ENCODE peak calls at places on chromosome 7, in eight cellular contexts. One of them, this sample, is unnamed.

GRCh38 chr7:129271500-129272355 is 46.9 kb downstream of the AHCYL2 start:
- DNase-seq in spleen: no peak
- DNase-seq in AG09319: no peak
- DNase-seq in glutamatergic neuron: peak
- DNase-seq in HFFc6: peak
- DNase-seq in breast epithelium: no peak
- DNase-seq in GM23338: peak
- DNase-seq in cardiac fibroblast: peak
- DNase-seq in this sample: peak

GRCh38 chr7:100673942-100674431 is 447 bp downstream of the GNB2 start:
- DNase-seq in spleen: peak
- DNase-seq in HFFc6: no peak
- DNase-seq in breast epithelium: no peak
- DNase-seq in GM23338: no peak
- DNase-seq in AG09319: no peak
- DNase-seq in cardiac fibroblast: no peak
- DNase-seq in glutamatergic neuron: peak
- DNase-seq in this sample: peak

GRCh38 chr7:156780724-156781455 is 112.1 kb downstream of the LMBR1 start:
- DNase-seq in GM23338: no peak
- DNase-seq in glutamatergic neuron: no peak
- DNase-seq in breast epithelium: no peak
- DNase-seq in HFFc6: no peak
- DNase-seq in spleen: no peak
- DNase-seq in cardiac fibroblast: no peak
- DNase-seq in AG09319: no peak
- DNase-seq in this sample: peak

GRCh38 chr7:81277691-81278090 is 358.8 kb upstream of the SEMA3C start:
- DNase-seq in cardiac fibroblast: no peak
- DNase-seq in AG09319: no peak
- DNase-seq in GM23338: no peak
- DNase-seq in spleen: peak
- DNase-seq in HFFc6: peak
- DNase-seq in breast epithelium: no peak
- DNase-seq in glutamatergic neuron: no peak
- DNase-seq in this sample: no peak

GRCh38 chr7:101436857-101437576 is 74.3 kb downstream of the COL26A1 start:
- DNase-seq in breast epithelium: no peak
- DNase-seq in spleen: no peak
- DNase-seq in cardiac fibroblast: no peak
- DNase-seq in HFFc6: no peak
- DNase-seq in AG09319: no peak
- DNase-seq in glutamatergic neuron: peak
- DNase-seq in GM23338: peak
- DNase-seq in this sample: no peak

GRCh38 chr7:39249635-39250034 is 271.9 kb downstream of the POU6F2 start:
- DNase-seq in breast epithelium: no peak
- DNase-seq in spleen: no peak
- DNase-seq in HFFc6: no peak
- DNase-seq in GM23338: no peak
- DNase-seq in glutamatergic neuron: no peak
- DNase-seq in cardiac fibroblast: no peak
- DNase-seq in AG09319: no peak
- DNase-seq in this sample: no peak

GRCh38 chr7:24877790-24878311 is 102.1 kb downstream of the OSBPL3 start:
- DNase-seq in glutamatergic neuron: no peak
- DNase-seq in AG09319: no peak
- DNase-seq in GM23338: peak
- DNase-seq in breast epithelium: no peak
- DNase-seq in spleen: no peak
- DNase-seq in HFFc6: no peak
- DNase-seq in cardiac fibroblast: peak
- DNase-seq in this sample: no peak

GRCh38 chr7:151776876-151777510 is 99.9 kb downstream of the PRKAG2 start:
- DNase-seq in HFFc6: no peak
- DNase-seq in GM23338: no peak
- DNase-seq in glutamatergic neuron: no peak
- DNase-seq in breast epithelium: no peak
- DNase-seq in cardiac fibroblast: no peak
- DNase-seq in spleen: peak
- DNase-seq in AG09319: no peak
- DNase-seq in this sample: no peak

GRCh38 chr7:1665721-1666250 is 4.3 kb upstream of the ELFN1 start:
- DNase-seq in breast epithelium: no peak
- DNase-seq in spleen: peak
- DNase-seq in AG09319: no peak
- DNase-seq in HFFc6: no peak
- DNase-seq in glutamatergic neuron: peak
- DNase-seq in GM23338: peak
- DNase-seq in cardiac fibroblast: peak
- DNase-seq in this sample: peak

GRCh38 chr7:48875300-48875916 is 48.9 kb upstream of the CDC14C start:
- DNase-seq in AG09319: no peak
- DNase-seq in spleen: no peak
- DNase-seq in breast epithelium: peak
- DNase-seq in HFFc6: peak
- DNase-seq in cardiac fibroblast: no peak
- DNase-seq in glutamatergic neuron: peak
- DNase-seq in GM23338: peak
- DNase-seq in this sample: no peak
- TF ChIP-seq CTCF in AG09319: peak
- TF ChIP-seq CTCF in spleen: peak
- TF ChIP-seq CTCF in breast epithelium: no peak
- TF ChIP-seq CTCF in HFFc6: peak
- TF ChIP-seq CTCF in cardiac fibroblast: peak
- TF ChIP-seq CTCF in glutamatergic neuron: peak
- TF ChIP-seq CTCF in GM23338: peak
- TF ChIP-seq CTCF in this sample: peak

DNA sequence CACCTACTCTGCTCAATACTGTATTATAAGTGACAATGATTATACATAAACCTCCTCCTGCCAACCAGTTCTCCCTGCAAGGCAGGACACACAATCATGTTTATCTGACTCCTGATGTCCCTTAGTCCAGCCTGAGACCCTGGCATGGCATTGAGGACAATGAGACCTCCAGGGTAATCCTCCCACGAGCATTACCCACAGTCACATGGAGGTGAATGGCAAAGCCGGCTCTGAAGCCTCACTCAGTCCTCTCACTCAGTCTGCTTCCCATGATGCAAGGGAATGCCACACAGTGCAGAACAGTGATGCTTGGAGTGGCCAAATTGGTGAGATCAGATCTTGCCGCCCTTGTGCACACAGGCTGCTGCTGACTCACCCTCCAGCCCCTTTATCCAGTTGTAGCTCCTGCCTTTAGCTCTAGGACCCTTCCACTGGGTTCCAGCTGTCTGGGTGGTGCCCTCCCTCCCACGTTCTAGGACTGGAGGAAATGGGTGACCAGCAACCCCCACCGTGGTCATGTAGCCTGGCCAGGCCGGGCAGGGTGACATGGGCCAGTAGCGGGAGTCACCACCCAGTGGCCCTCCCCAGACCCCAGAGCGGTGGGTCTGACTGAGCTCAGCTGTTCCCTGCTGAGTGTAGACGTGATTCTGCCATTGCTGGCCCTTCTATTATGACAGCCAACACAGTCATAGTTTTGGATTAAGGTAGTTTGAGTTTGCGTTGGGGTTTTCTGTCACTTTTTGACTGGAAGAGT is 5.5 kb upstream of the ADCY1 start:
- DNase-seq in glutamatergic neuron: no peak
- DNase-seq in cardiac fibroblast: no peak
- DNase-seq in GM23338: no peak
- DNase-seq in breast epithelium: no peak
- DNase-seq in HFFc6: no peak
- DNase-seq in AG09319: no peak
- DNase-seq in spleen: no peak
- DNase-seq in this sample: peak
- TF ChIP-seq CTCF in glutamatergic neuron: no peak
- TF ChIP-seq CTCF in cardiac fibroblast: no peak
- TF ChIP-seq CTCF in GM23338: no peak
- TF ChIP-seq CTCF in breast epithelium: no peak
- TF ChIP-seq CTCF in HFFc6: no peak
- TF ChIP-seq CTCF in AG09319: no peak
- TF ChIP-seq CTCF in spleen: no peak
- TF ChIP-seq CTCF in this sample: no peak

GRCh38 chr7:29539471-29539870 is 24.2 kb upstream of the PRR15 start:
- DNase-seq in AG09319: no peak
- DNase-seq in GM23338: no peak
- DNase-seq in HFFc6: no peak
- DNase-seq in spleen: no peak
- DNase-seq in breast epithelium: no peak
- DNase-seq in glutamatergic neuron: no peak
- DNase-seq in cardiac fibroblast: no peak
- DNase-seq in this sample: no peak

GRCh38 chr7:29538322-29538874 is 25.2 kb upstream of the PRR15 start:
- DNase-seq in HFFc6: no peak
- DNase-seq in spleen: no peak
- DNase-seq in glutamatergic neuron: no peak
- DNase-seq in breast epithelium: no peak
- DNase-seq in cardiac fibroblast: no peak
- DNase-seq in AG09319: no peak
- DNase-seq in GM23338: peak
- DNase-seq in this sample: no peak
- TF ChIP-seq CTCF in HFFc6: no peak
- TF ChIP-seq CTCF in spleen: no peak
- TF ChIP-seq CTCF in glutamatergic neuron: no peak
- TF ChIP-seq CTCF in breast epithelium: no peak
- TF ChIP-seq CTCF in cardiac fibroblast: no peak
- TF ChIP-seq CTCF in AG09319: no peak
- TF ChIP-seq CTCF in GM23338: peak
- TF ChIP-seq CTCF in this sample: no peak

GRCh38 chr7:146772581-146772980 is 656.0 kb downstream of the CNTNAP2 start:
- DNase-seq in HFFc6: no peak
- DNase-seq in cardiac fibroblast: no peak
- DNase-seq in glutamatergic neuron: peak
- DNase-seq in spleen: no peak
- DNase-seq in breast epithelium: no peak
- DNase-seq in AG09319: no peak
- DNase-seq in GM23338: peak
- DNase-seq in this sample: no peak
- TF ChIP-seq CTCF in HFFc6: no peak
- TF ChIP-seq CTCF in cardiac fibroblast: no peak
- TF ChIP-seq CTCF in glutamatergic neuron: peak
- TF ChIP-seq CTCF in spleen: no peak
- TF ChIP-seq CTCF in breast epithelium: no peak
- TF ChIP-seq CTCF in AG09319: no peak
- TF ChIP-seq CTCF in GM23338: peak
- TF ChIP-seq CTCF in this sample: no peak

DNA sequence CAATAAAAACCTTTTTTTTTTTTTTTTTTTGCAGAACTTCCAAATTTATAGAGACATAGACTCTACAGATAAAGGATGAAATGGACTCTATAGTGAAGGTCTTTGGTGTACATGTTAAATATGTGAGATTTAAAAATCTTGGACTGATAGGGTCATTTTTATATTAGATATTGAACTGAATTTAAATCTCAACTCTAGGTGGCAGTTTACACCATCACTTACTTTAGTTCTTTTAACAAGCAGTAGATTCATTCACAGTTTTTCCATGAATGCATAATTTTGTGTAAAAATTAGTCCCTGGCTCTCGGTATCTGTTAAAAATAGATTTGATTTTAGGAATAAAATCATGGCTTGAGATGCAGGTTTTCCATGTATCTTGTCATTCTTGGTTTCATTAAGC is 31.1 kb upstream of the SNX13 start:
- DNase-seq in GM23338: no peak
- DNase-seq in cardiac fibroblast: peak
- DNase-seq in spleen: no peak
- DNase-seq in breast epithelium: no peak
- DNase-seq in glutamatergic neuron: no peak
- DNase-seq in HFFc6: no peak
- DNase-seq in AG09319: no peak
- DNase-seq in this sample: no peak
- TF ChIP-seq CTCF in GM23338: no peak
- TF ChIP-seq CTCF in cardiac fibroblast: no peak
- TF ChIP-seq CTCF in spleen: no peak
- TF ChIP-seq CTCF in breast epithelium: no peak
- TF ChIP-seq CTCF in glutamatergic neuron: no peak
- TF ChIP-seq CTCF in HFFc6: peak
- TF ChIP-seq CTCF in AG09319: peak
- TF ChIP-seq CTCF in this sample: no peak

GRCh38 chr7:98826400-98826799 is 43.4 kb downstream of the TMEM130 start:
- DNase-seq in spleen: no peak
- DNase-seq in GM23338: no peak
- DNase-seq in HFFc6: no peak
- DNase-seq in AG09319: no peak
- DNase-seq in breast epithelium: peak
- DNase-seq in glutamatergic neuron: no peak
- DNase-seq in cardiac fibroblast: no peak
- DNase-seq in this sample: no peak

GRCh38 chr7:98823226-98823625 is 46.6 kb downstream of the TMEM130 start:
- DNase-seq in breast epithelium: no peak
- DNase-seq in GM23338: no peak
- DNase-seq in spleen: no peak
- DNase-seq in glutamatergic neuron: no peak
- DNase-seq in AG09319: no peak
- DNase-seq in cardiac fibroblast: no peak
- DNase-seq in HFFc6: no peak
- DNase-seq in this sample: no peak

GRCh38 chr7:98828368-98828767 is 41.4 kb downstream of the TMEM130 start:
- DNase-seq in cardiac fibroblast: no peak
- DNase-seq in AG09319: no peak
- DNase-seq in spleen: no peak
- DNase-seq in GM23338: no peak
- DNase-seq in HFFc6: no peak
- DNase-seq in breast epithelium: no peak
- DNase-seq in glutamatergic neuron: no peak
- DNase-seq in this sample: no peak

GRCh38 chr7:98827258-98827657 is 42.6 kb downstream of the TMEM130 start:
- DNase-seq in cardiac fibroblast: no peak
- DNase-seq in GM23338: no peak
- DNase-seq in HFFc6: no peak
- DNase-seq in spleen: no peak
- DNase-seq in AG09319: no peak
- DNase-seq in glutamatergic neuron: no peak
- DNase-seq in breast epithelium: no peak
- DNase-seq in this sample: no peak

DNA sequence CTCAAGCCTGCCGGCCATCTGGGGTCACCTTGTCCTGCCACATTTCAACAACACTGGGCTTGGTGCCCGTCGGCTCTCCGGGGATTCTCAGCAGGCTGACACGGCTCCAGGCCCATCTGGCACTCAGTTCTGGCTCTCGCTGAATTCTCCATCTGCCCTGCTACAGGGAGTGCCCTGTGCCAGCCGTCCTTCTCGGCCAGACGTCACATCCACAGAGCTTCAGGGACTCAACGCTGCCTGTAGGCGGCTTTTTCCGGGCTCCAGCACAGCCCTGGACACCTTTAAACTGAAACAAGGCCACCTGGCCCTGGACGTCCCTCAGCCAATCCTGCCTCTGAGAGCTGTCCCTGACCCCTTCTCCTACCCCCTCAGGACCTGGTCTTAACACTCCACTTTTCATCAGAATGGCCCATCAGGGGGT is 43.0 kb downstream of the TMEM130 start:
- DNase-seq in cardiac fibroblast: peak
- DNase-seq in breast epithelium: peak
- DNase-seq in glutamatergic neuron: peak
- DNase-seq in HFFc6: no peak
- DNase-seq in GM23338: peak
- DNase-seq in spleen: no peak
- DNase-seq in AG09319: no peak
- DNase-seq in this sample: no peak
- TF ChIP-seq CTCF in cardiac fibroblast: no peak
- TF ChIP-seq CTCF in breast epithelium: no peak
- TF ChIP-seq CTCF in glutamatergic neuron: peak
- TF ChIP-seq CTCF in HFFc6: no peak
- TF ChIP-seq CTCF in GM23338: no peak
- TF ChIP-seq CTCF in spleen: no peak
- TF ChIP-seq CTCF in AG09319: peak
- TF ChIP-seq CTCF in this sample: no peak

This sample was measured in GM13976.